ENCODE peak calls at places on chromosomes 1 and 21, in six cellular contexts. J is HEK293T; I is activated naive CD4-positive, alpha-beta T cell treated with anti-CD3 and anti-CD28 coated beads, Interleukin-2, amount 10 ng/mL, durations not matched to agents 7 days and 5 days; C is activated T-cell treated with anti-CD3 and anti-CD28 coated beads, Interleukin-2, amount 50 U/mL, for 72 hours; B is HT1080; Z is activated naive CD8-positive, alpha-beta T cell treated with anti-CD3 and anti-CD28 coated beads, Interleukin-2, amount 50 U/mL, for 24 hours. S is an unnamed sample.

GRCh38 chr1:199009447-199009846 is 370.6 kb downstream of the PTPRC start:
- DNase-seq in I (peak), B (no peak), J (no peak), Z (no peak), C (peak), S (no peak)

GRCh38 chr21:38814126-38815059 is 8.7 kb downstream of the ETS2 start:
- DNase-seq in B (no peak), Z (no peak), I (no peak), J (no peak), C (no peak), S (no peak)

GRCh38 chr1:54591127-54591756 is 32.1 kb downstream of the FAM151A start:
- DNase-seq in J (no peak), Z (no peak), I (no peak), B (no peak), C (no peak), S (no peak)

GRCh38 chr1:229431270-229432115 is 2.4 kb downstream of the ACTA1 start:
- DNase-seq in C (no peak), I (no peak), Z (no peak), B (no peak), J (peak), S (no peak)

GRCh38 chr1:19347538-19348177 is 35.5 kb downstream of the SLC66A1 start:
- DNase-seq in C (no peak), J (no peak), B (no peak), Z (no peak), I (no peak), S (no peak)

GRCh38 chr1:87497804-87498203 is 169.1 kb downstream of the LMO4 start:
- DNase-seq in B (no peak), I (no peak), Z (no peak), C (no peak), J (no peak), S (no peak)

GRCh38 chr1:233897325-233898162 is 6.9 kb upstream of the SLC35F3 start:
- DNase-seq in J (no peak), C (no peak), Z (no peak), I (no peak), B (no peak), S (no peak)

GRCh38 chr1:156852414-156852874 is 6.5 kb downstream of the INSRR start:
- DNase-seq in C (no peak), J (no peak), B (no peak), I (no peak), Z (no peak), S (no peak)

GRCh38 chr1:30856260-30856790 is 52.2 kb downstream of the SDC3 start:
- DNase-seq in J (peak), C (no peak), Z (no peak), I (no peak), B (no peak), S (no peak)

GRCh38 chr1:158534496-158534895 is 19.7 kb downstream of the OR6Y1 start:
- DNase-seq in J (no peak), C (no peak), Z (no peak), I (no peak), B (no peak), S (no peak)

GRCh38 chr1:155324717-155325595 is 4.3 kb downstream of the RUSC1 start:
- DNase-seq in C (peak), B (peak), Z (peak), J (peak), I (peak), S (peak)

GRCh38 chr1:232899278-232899677 is 51.1 kb upstream of the NTPCR start:
- DNase-seq in C (no peak), J (no peak), Z (no peak), I (no peak), B (no peak), S (no peak)

S was measured in lower leg skin.